ENCODE peak calls at places on chromosomes 2 and 18, in five cellular contexts. D is cardiac muscle cell, W is endothelial cell of umbilical vein, A is choroid plexus epithelial cell, I is coronary artery. M is an unnamed sample.

GRCh38 chr2:127048969-127049897 is 57.7 kb downstream of the BIN1 start:
- DNase-seq in D (no peak), W (no peak), A (no peak), I (peak), M (no peak)

GRCh38 chr2:42927334-42928160 is 135.2 kb upstream of the HAAO start:
- DNase-seq in D (no peak), W (peak), A (no peak), I (no peak), M (no peak)

GRCh38 chr2:35585972-35586371 is 769.6 kb upstream of the CRIM1 start:
- DNase-seq in D (no peak), W (no peak), A (no peak), I (no peak), M (no peak)

GRCh38 chr2:64873472-64873924 is 115.7 kb upstream of the SLC1A4 start:
- DNase-seq in D (peak), W (peak), A (peak), I (peak), M (no peak)

GRCh38 chr2:121881950-121882349 is 126.5 kb downstream of the TSN start:
- DNase-seq in D (no peak), W (no peak), A (no peak), I (no peak), M (no peak)

GRCh38 chr2:74824675-74825074 is 9.3 kb upstream of the HK2 start:
- DNase-seq in D (no peak), W (no peak), A (no peak), I (no peak), M (no peak)

GRCh38 chr18:67783215-67783946 is 266.9 kb upstream of the DSEL start:
- DNase-seq in D (peak), W (peak), A (peak), I (no peak), M (peak)

GRCh38 chr18:74186661-74187060 is 38.3 kb downstream of the TIMM21 start:
- DNase-seq in D (no peak), W (no peak), A (no peak), I (no peak), M (no peak)

GRCh38 chr18:37403100-37403781 is 162.4 kb downstream of the CELF4 start:
- DNase-seq in D (peak), W (no peak), A (peak), I (no peak), M (peak)

GRCh38 chr2:175131252-175131651 is 36.8 kb downstream of the ATF2 start:
- DNase-seq in D (no peak), W (no peak), A (no peak), I (no peak), M (no peak)

GRCh38 chr2:158755738-158756137 is 39.4 kb upstream of the DAPL1 start:
- DNase-seq in D (no peak), W (peak), A (no peak), I (no peak), M (no peak)

GRCh38 chr2:43227830-43228280 is 1.4 kb upstream of the ZFP36L2 start:
- DNase-seq in D (no peak), W (no peak), A (no peak), I (no peak), M (no peak)

GRCh38 chr18:51330148-51330547 is 132.7 kb upstream of the MEX3C start:
- DNase-seq in D (peak), W (no peak), A (peak), I (no peak), M (no peak)

GRCh38 chr2:9739508-9739907 is 103.8 kb upstream of the TAF1B start:
- DNase-seq in D (peak), W (no peak), A (no peak), I (peak), M (no peak)

GRCh38 chr2:84278386-84278785 is 180.7 kb downstream of the SUCLG1 start:
- DNase-seq in D (no peak), W (no peak), A (no peak), I (no peak), M (no peak)

DNA sequence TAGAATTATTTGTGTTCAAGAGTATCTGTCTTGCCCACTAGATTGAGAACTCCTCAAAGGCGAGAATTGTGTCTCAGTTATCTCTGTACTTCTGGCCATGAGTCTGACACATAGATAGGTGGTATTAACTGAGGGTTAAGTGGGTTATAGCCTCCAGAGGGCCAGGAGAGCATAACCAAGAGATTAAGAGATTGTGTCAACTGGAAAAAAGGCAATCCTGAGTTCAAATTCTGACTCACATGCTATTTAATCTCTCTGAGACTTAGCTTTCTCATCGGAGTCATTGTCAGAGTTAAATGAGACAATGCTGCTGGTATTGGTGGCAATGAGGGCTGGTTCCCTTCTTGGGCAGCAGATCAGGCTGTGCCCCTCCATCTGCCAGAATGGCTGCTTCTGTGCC is 330.9 kb downstream of the TNS1 start:
- DNase-seq in D (no peak), W (no peak), A (no peak), I (no peak), M (no peak)
- H3K4me3 ChIP-seq in D (no peak), W (no peak), A (no peak), I (no peak), M (no peak)

DNA sequence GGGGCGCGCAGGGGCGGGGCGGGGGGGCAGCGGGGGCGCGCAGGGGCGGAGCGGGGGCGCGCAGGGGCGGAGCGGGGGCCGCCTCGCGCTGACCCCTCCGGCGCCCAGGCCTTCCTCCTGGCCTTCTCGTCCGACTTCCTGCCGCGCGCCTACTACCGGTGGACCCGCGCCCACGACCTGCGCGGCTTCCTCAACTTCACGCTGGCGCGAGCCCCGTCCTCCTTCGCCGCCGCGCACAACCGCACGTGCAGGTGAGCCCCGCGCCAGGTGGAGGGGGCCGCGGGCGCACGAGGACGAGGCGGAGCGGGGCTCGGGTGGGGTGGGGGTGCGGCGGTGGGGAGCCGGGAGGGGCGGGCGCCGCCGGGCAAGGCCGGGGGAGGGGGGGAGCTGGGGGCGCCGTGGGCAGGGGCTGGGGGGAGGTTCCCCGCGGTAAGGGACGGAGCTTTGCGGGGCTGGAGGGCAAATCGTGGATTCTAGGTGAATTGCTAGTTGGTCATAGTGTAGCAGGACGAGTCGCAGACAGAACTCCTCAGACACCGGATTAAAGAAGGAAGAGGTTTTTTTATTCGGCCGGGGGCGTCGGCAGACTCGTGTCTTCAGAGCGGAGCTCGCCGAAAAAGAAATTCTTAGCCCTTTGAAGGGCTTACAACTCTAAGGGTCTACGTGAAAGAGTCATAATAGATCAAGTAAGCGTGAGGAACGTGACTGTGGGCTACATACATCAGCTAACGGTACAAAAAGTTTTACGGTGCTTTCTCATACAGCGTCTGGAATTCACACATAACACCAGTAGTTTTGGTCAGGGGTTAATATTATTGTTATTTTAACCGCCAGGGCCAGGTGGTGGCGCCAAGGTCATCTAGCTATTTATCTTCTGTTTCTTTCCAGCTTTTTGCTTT is 29.9 kb downstream of the ANO7 start:
- DNase-seq in D (peak), W (peak), A (peak), I (no peak), M (no peak)
- TF ChIP-seq CTCF in D (peak), W (no peak), A (peak), I (no peak), M (peak)

GRCh38 chr2:168241208-168241607 is 6.2 kb downstream of the STK39 start:
- DNase-seq in D (no peak), W (no peak), A (no peak), I (no peak), M (no peak)
- H3K4me3 ChIP-seq in D (no peak), W (no peak), A (no peak), I (no peak), M (no peak)

DNA sequence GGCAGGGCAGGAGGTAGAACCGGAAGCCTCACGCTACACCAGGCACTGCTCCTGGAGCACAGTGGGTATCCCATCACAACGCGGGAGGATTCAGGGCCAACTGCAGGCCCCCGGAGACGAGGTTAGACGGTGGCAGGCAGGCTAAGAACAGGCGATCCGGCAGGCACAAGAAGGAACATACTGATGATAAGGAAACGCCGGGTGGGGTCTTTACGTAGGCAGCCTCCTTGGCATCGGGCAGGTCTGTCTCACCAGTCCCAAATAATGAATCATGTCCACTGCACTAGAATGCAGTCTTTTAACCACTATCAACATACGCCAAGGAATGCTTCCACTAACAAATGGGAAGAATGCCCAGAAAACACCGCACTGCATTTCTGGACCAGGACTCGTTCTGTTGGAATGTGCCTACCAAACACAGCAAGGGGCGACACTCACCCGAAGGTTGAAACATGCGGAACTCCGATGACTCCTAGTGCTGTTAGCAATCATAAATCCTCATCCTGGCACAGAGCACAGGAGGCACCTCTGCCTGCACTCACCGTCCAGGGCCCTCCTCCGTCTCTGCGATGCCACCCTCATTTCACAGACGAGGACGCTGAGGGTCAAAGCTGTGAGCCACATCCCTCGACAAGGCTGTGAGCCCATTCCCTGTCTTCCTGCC is 35.2 kb downstream of the ZNF516 start:
- DNase-seq in D (peak), W (peak), A (peak), I (peak), M (peak)
- TF ChIP-seq CTCF in D (peak), W (no peak), A (peak), I (no peak), M (no peak)

GRCh38 chr18:75201936-75202335 is 7.0 kb downstream of the PTGR3 start:
- DNase-seq in D (no peak), W (no peak), A (no peak), I (no peak), M (no peak)
- H3K4me3 ChIP-seq in D (no peak), W (no peak), A (no peak), I (no peak), M (no peak)

GRCh38 chr2:149743842-149744468 is 156.4 kb upstream of the MMADHC start:
- DNase-seq in D (peak), W (no peak), A (peak), I (no peak), M (peak)
- TF ChIP-seq CTCF in D (peak), W (no peak), A (no peak), I (no peak), M (peak)

GRCh38 chr2:144942516-144943256 is 422.8 kb upstream of the ZEB2 start:
- DNase-seq in D (peak), W (peak), A (peak), I (no peak), M (no peak)

GRCh38 chr2:144943293-144943941 is 423.5 kb upstream of the ZEB2 start:
- DNase-seq in D (no peak), W (no peak), A (peak), I (no peak), M (no peak)

GRCh38 chr2:144944506-144945230 is 424.7 kb upstream of the ZEB2 start:
- DNase-seq in D (no peak), W (no peak), A (peak), I (no peak), M (no peak)

GRCh38 chr2:144941743-144942488 is 422.0 kb upstream of the ZEB2 start:
- DNase-seq in D (no peak), W (peak), A (no peak), I (no peak), M (no peak)

DNA sequence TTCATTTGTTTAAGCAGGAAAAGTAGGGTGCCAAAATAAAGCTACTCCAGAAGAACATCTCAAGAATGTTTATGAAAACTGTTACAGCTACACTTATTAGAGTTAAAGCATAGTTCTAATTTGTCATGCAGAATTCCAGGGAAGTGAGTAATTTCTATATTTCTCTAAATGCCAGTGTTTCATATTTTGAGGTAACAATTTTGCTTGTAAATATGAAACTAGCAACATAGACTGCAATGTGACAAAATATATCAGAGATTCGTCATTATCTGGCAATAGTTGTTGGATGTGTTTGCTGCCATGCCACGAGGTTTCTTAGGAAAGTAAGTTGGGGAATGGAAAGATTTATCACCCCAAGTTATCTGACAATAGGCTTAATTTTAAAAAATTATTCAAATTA is 424.1 kb upstream of the ZEB2 start:
- DNase-seq in D (peak), W (peak), A (peak), I (no peak), M (no peak)
- H3K4me3 ChIP-seq in D (no peak), W (no peak), A (no peak), I (peak), M (no peak)